ENCODE peak calls at places on chromosomes 5 and 9, in five cellular contexts. L is cardiac muscle cell, F is sigmoid colon, C is vagina, Y is GM12878. Z is an unnamed sample.

GRCh38 chr9:5890641-5891040 is at the start of gene MLANA:
- DNase-seq in L (no peak), F (no peak), C (no peak), Y (no peak), Z (no peak)

GRCh38 chr5:78002690-78003089 is 226.6 kb upstream of the TBCA start:
- DNase-seq in L (no peak), F (no peak), C (no peak), Y (no peak), Z (no peak)

GRCh38 chr5:57012511-57012910 is 60.6 kb upstream of the MIER3 start:
- DNase-seq in L (no peak), F (no peak), C (no peak), Y (no peak), Z (no peak)

GRCh38 chr9:95991326-95991725 is 115.8 kb downstream of the ERCC6L2 start:
- DNase-seq in L (no peak), F (no peak), C (no peak), Y (no peak), Z (no peak)

GRCh38 chr9:110125763-110126351 is 82.1 kb downstream of the C9orf152 start:
- DNase-seq in L (no peak), F (no peak), C (no peak), Y (no peak), Z (peak)

GRCh38 chr9:7871977-7872730 is 72.6 kb upstream of the DMAC1 start:
- DNase-seq in L (no peak), F (no peak), C (no peak), Y (no peak), Z (no peak)

GRCh38 chr5:142102980-142103379 is 5.6 kb upstream of the NDFIP1 start:
- DNase-seq in L (no peak), F (no peak), C (no peak), Y (no peak), Z (no peak)

GRCh38 chr5:154995679-154996078 is 17.9 kb upstream of the KIF4B start:
- DNase-seq in L (no peak), F (no peak), C (no peak), Y (no peak), Z (no peak)

GRCh38 chr5:82023530-82024095 is 51.8 kb downstream of the ATG10 start:
- DNase-seq in L (no peak), F (no peak), C (no peak), Y (no peak), Z (peak)

GRCh38 chr5:139413963-139414362 is 10.1 kb upstream of the SPATA24 start:
- DNase-seq in L (no peak), F (no peak), C (no peak), Y (no peak), Z (no peak)

GRCh38 chr5:5344051-5344571 is 78.4 kb upstream of the ICE1 start:
- DNase-seq in L (peak), F (no peak), C (no peak), Y (no peak), Z (no peak)

GRCh38 chr9:69237702-69238295 is 63.7 kb downstream of the TJP2 start:
- DNase-seq in L (no peak), F (no peak), C (no peak), Y (no peak), Z (no peak)

GRCh38 chr9:118595719-118596305 is 773.4 kb downstream of the BRINP1 start:
- DNase-seq in L (peak), F (peak), C (no peak), Y (no peak), Z (peak)

GRCh38 chr5:31054436-31054835 is 139.1 kb upstream of the CDH6 start:
- DNase-seq in L (no peak), F (no peak), C (no peak), Y (no peak), Z (no peak)

GRCh38 chr9:135136481-135136880 is 49.0 kb downstream of the OLFM1 start:
- DNase-seq in L (no peak), F (no peak), C (no peak), Y (no peak), Z (no peak)

GRCh38 chr5:127609016-127609415 is 39.9 kb upstream of the CTXN3 start:
- DNase-seq in L (no peak), F (no peak), C (no peak), Y (no peak), Z (no peak)

GRCh38 chr9:107587175-107587963 is 97.8 kb upstream of the KLF4 start:
- DNase-seq in L (no peak), F (no peak), C (no peak), Y (no peak), Z (no peak)

GRCh38 chr5:128920345-128921215 is 44.7 kb upstream of the SLC27A6 start:
- DNase-seq in L (peak), F (no peak), C (no peak), Y (no peak), Z (peak)

GRCh38 chr5:1111727-1112289 is at the start of gene SLC12A7:
- DNase-seq in L (peak), F (no peak), C (no peak), Y (no peak), Z (no peak)

GRCh38 chr5:93246093-93246855 is 334.7 kb downstream of the NR2F1-AS1 start:
- DNase-seq in L (peak), F (peak), C (no peak), Y (no peak), Z (peak)

GRCh38 chr9:134294228-134295071 is 31.8 kb upstream of the RXRA start:
- DNase-seq in L (peak), F (peak), C (no peak), Y (no peak), Z (peak)

GRCh38 chr9:81855538-81855937 is 72.7 kb upstream of the SPATA31D4 start:
- DNase-seq in L (no peak), F (no peak), C (no peak), Y (no peak), Z (peak)

GRCh38 chr5:74233091-74233490 is 407.4 kb downstream of the ENC1 start:
- DNase-seq in L (no peak), F (no peak), C (no peak), Y (no peak), Z (no peak)

GRCh38 chr5:151115272-151115905 is 34.6 kb upstream of the TNIP1 start:
- DNase-seq in L (peak), F (peak), C (no peak), Y (no peak), Z (peak)

GRCh38 chr9:93189369-93190132 is 5.6 kb downstream of the WNK2 start:
- DNase-seq in L (no peak), F (no peak), C (no peak), Y (no peak), Z (no peak)

GRCh38 chr9:104948277-104948676 is 20.3 kb upstream of the ABCA1 start:
- DNase-seq in L (no peak), F (no peak), C (no peak), Y (no peak), Z (no peak)

GRCh38 chr9:93167838-93168237 is 16.1 kb upstream of the WNK2 start:
- DNase-seq in L (no peak), F (no peak), C (no peak), Y (no peak), Z (no peak)

GRCh38 chr5:139872052-139872766 is 76.6 kb downstream of the PSD2 start:
- DNase-seq in L (no peak), F (no peak), C (no peak), Y (no peak), Z (no peak)

GRCh38 chr5:116423587-116424257 is 150.9 kb downstream of the SEMA6A start:
- DNase-seq in L (no peak), F (no peak), C (no peak), Y (no peak), Z (no peak)

GRCh38 chr5:91219803-91220371 is 163.2 kb downstream of the ARRDC3 start:
- DNase-seq in L (peak), F (no peak), C (no peak), Y (no peak), Z (peak)

GRCh38 chr5:52672459-52672858 is 115.3 kb upstream of the ITGA1 start:
- DNase-seq in L (no peak), F (no peak), C (no peak), Y (no peak), Z (no peak)

GRCh38 chr9:103186959-103187358 is 191.8 kb downstream of the CYLC2 start:
- DNase-seq in L (no peak), F (no peak), C (no peak), Y (no peak), Z (no peak)

GRCh38 chr9:137064027-137064879 is 6.1 kb downstream of the SAPCD2 start:
- DNase-seq in L (peak), F (peak), C (no peak), Y (no peak), Z (peak)

GRCh38 chr9:37471942-37472679 is 6.9 kb upstream of the ZBTB5 start:
- DNase-seq in L (peak), F (no peak), C (no peak), Y (no peak), Z (peak)

GRCh38 chr5:151086905-151087360 is 6.1 kb upstream of the TNIP1 start:
- DNase-seq in L (no peak), F (no peak), C (no peak), Y (no peak), Z (no peak)

GRCh38 chr9:34123682-34124081 is 2.8 kb downstream of the DCAF12 start:
- DNase-seq in L (no peak), F (peak), C (no peak), Y (peak), Z (no peak)

GRCh38 chr5:32443145-32443540 is 1.4 kb downstream of the ZFR start:
- DNase-seq in L (peak), F (no peak), C (no peak), Y (peak), Z (peak)

GRCh38 chr9:129910628-129911567 is 75.6 kb downstream of the USP20 start:
- DNase-seq in L (peak), F (no peak), C (no peak), Y (no peak), Z (peak)

GRCh38 chr5:156020650-156021049 is 306.3 kb upstream of the SGCD start:
- DNase-seq in L (no peak), F (no peak), C (no peak), Y (no peak), Z (no peak)

GRCh38 chr9:35976726-35977125 is 18.8 kb upstream of the OR2S2 start:
- DNase-seq in L (no peak), F (no peak), C (no peak), Y (peak), Z (no peak)

DNA sequence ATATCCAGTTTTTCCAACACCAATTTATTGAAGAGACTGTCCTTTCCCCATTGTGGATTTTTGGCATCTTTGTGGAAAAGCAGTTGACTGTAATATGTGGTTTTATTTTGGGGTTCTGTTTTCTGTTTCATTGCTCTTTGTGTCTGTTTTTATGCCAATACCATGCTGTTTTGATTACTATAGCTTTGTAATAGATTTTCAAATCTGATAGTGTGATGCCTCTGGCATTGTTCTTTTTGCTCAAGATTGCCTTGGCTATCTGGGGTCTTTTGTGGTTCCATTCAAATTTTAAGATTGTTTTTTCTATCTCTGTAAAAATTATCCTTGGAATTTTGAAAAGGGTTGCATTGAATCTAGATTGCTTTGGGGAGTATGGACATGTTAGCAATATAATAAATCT is 99.5 kb downstream of the NDUFAF2 start:
- DNase-seq in L (no peak), F (no peak), C (no peak), Y (no peak), Z (no peak)
- H3K4me3 ChIP-seq in L (no peak), F (no peak), C (no peak), Y (no peak), Z (no peak)

GRCh38 chr9:101731429-101731828 is 7.0 kb downstream of the GRIN3A start:
- DNase-seq in L (no peak), F (no peak), C (no peak), Y (no peak), Z (no peak)

GRCh38 chr9:101727621-101728524 is 10.6 kb downstream of the GRIN3A start:
- DNase-seq in L (peak), F (no peak), C (no peak), Y (no peak), Z (peak)
- TF ChIP-seq CTCF in L (peak), F (peak), C (no peak), Y (peak), Z (peak)

DNA sequence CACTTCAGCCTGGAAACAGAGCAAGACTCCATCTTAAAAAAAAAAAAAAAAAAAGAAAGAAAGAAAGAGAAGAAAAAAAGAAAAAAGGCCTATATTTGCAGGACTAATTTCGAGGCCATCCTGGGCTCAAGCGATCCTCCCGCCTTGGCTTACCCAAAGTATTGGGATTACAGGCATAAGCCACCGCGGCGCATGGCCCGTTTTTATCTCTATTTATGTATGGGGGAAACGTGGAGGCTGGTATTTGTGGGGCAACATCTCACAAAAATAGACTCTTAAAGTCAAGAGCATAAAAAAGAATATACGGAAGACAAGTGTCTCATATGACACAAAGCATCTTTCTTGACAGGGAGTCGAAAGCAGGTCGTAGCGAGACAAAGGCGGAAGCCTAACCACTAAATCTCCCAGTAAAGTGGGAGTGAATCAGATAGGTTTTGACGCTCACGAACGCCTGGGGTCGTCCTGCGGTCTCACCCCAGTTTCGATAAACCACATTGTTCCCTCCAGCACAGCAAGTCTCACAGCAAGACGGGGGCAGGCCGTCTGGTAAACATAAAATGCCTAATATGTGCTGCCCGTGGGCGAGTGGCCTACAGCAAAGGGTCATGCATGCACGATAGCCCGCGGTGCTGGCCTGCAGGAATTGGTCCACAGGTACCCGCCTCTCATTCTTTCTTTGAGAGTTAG is 1.8 kb upstream of the TRIM41 start:
- DNase-seq in L (no peak), F (no peak), C (no peak), Y (peak), Z (no peak)
- H3K4me3 ChIP-seq in L (peak), F (no peak), C (no peak), Y (peak), Z (peak)

GRCh38 chr5:89293849-89294248 is 410.9 kb upstream of the MEF2C start:
- DNase-seq in L (peak), F (no peak), C (no peak), Y (no peak), Z (peak)
- TF ChIP-seq CTCF in L (no peak), F (no peak), C (no peak), Y (no peak), Z (no peak)

GRCh38 chr9:99059074-99059894 is 45.6 kb upstream of the TGFBR1 start:
- DNase-seq in L (no peak), F (no peak), C (no peak), Y (peak), Z (no peak)
- H3K4me3 ChIP-seq in L (no peak), F (no peak), C (no peak), Y (no peak), Z (no peak)

DNA sequence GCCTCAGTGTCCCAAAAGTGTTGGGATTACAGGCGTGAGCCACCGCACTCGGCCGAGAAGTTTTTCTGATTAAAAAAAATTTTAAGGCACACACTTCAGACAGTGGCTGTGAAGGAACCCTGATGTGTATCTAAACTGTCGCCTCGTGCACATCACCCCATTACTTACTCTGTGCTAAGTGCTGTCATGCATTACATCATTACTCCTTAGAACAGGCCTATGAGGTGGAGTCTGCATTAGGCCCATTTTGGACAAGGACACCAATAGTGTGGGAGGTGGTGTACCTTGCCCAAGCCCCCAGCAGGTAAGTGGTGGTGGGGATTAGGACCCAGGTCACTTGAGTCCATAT is 3.8 kb upstream of the CDHR2 start:
- DNase-seq in L (no peak), F (no peak), C (no peak), Y (no peak), Z (no peak)
- TF ChIP-seq CTCF in L (no peak), F (no peak), C (no peak), Y (no peak), Z (no peak)

GRCh38 chr9:131656356-131657030 is 83.4 kb downstream of the RAPGEF1 start:
- DNase-seq in L (no peak), F (peak), C (no peak), Y (peak), Z (no peak)
- H3K4me3 ChIP-seq in L (no peak), F (no peak), C (no peak), Y (peak), Z (no peak)

GRCh38 chr5:40074801-40075200 is 604.9 kb upstream of the PTGER4 start:
- DNase-seq in L (no peak), F (no peak), C (no peak), Y (no peak), Z (no peak)
- TF ChIP-seq CTCF in L (no peak), F (no peak), C (no peak), Y (no peak), Z (no peak)

Z was measured in fibroblast of mammary gland.